ENCODE peak calls at places on chromosomes 3 and 15, in eight cellular contexts. W, J, A, I, T, S, R and P are unnamed samples.

GRCh38 chr3:33829720-33830119 is 31.3 kb downstream of the PDCD6IP start:
- DNase-seq in T (no peak), R (no peak), J (no peak), A (no peak), I (no peak), W (no peak), S (no peak), P (no peak)

GRCh38 chr3:64151335-64151871 is 73.9 kb downstream of the PRICKLE2 start:
- DNase-seq in W (no peak), A (no peak), T (no peak), I (peak; percentile 13), S (no peak), J (no peak), R (no peak), P (no peak)

GRCh38 chr15:68578960-68579935 is at the start of gene CORO2B:
- DNase-seq in R (peak; percentile 76), T (peak; percentile 47), J (no peak), I (no peak), S (peak; percentile 45), A (no peak), W (peak; percentile 46), P (no peak)

GRCh38 chr15:100899601-100900000 is 19.6 kb upstream of the LRRK1 start:
- DNase-seq in J (no peak), R (no peak), T (no peak), I (no peak), W (no peak), S (no peak), A (no peak), P (no peak)

GRCh38 chr3:105970283-105970682 is 101.5 kb upstream of the CBLB start:
- DNase-seq in A (no peak), T (peak; percentile 78), I (peak; percentile 86), W (peak; percentile 92), S (peak; percentile 47), J (no peak), R (peak; percentile 37), P (peak; percentile 55)

GRCh38 chr15:81117136-81117535 is 16.9 kb upstream of the CFAP161 start:
- DNase-seq in A (no peak), T (peak; percentile 66), W (peak; percentile 55), I (no peak), S (no peak), J (no peak), R (peak; percentile 53), P (no peak)

GRCh38 chr15:80031841-80032240 is 27.6 kb upstream of the ZFAND6 start:
- DNase-seq in W (no peak), I (no peak), S (peak; percentile 34), T (no peak), J (no peak), R (no peak), A (no peak), P (no peak)

GRCh38 chr3:101995371-101996046 is 146.2 kb downstream of the NFKBIZ start:
- DNase-seq in A (no peak), S (no peak), W (peak; percentile 25), T (peak; percentile 47), R (no peak), J (no peak), I (no peak), P (no peak)

GRCh38 chr3:172716476-172716875 is 5.6 kb upstream of the NCEH1 start:
- DNase-seq in W (no peak), I (peak; percentile 93), J (no peak), R (no peak), T (no peak), S (no peak), A (no peak), P (peak; percentile 77)

GRCh38 chr15:39213385-39213840 is 367.5 kb upstream of the THBS1 start:
- DNase-seq in I (no peak), S (no peak), J (no peak), W (peak; percentile 98), R (peak; percentile 68), T (peak; percentile 99), A (no peak), P (no peak)

GRCh38 chr3:184337315-184337714 is at the start of gene FAM131A:
- DNase-seq in T (peak; percentile 28), I (no peak), S (no peak), R (peak; percentile 58), A (no peak), W (peak; percentile 87), J (no peak), P (no peak)

GRCh38 chr3:67018105-67018788 is 20.1 kb downstream of the KBTBD8 start:
- DNase-seq in A (no peak), T (no peak), S (peak; percentile 13), R (no peak), J (no peak), W (peak; percentile 44), I (no peak), P (no peak)

GRCh38 chr3:4587061-4587837 is 94.1 kb downstream of the ITPR1 start:
- DNase-seq in A (no peak), W (no peak), S (no peak), R (no peak), T (no peak), J (no peak), I (no peak), P (no peak)